ENCODE peak calls at places on chromosomes 12 and 14, in seven cellular contexts. N is SK-N-SH, H is GM12891, V is K562, S is H1, U is HepG2, G is GM12878. R is an unnamed sample.

GRCh38 chr12:120534703-120535655 is 823 bp downstream of the RNF10 start:
- DNase-seq in N (peak), H (no peak), V (peak), S (no peak), U (no peak), G (no peak), R (peak)

GRCh38 chr12:47822863-47823262 is 3.2 kb upstream of the HDAC7 start:
- DNase-seq in N (no peak), H (no peak), V (no peak), S (no peak), U (no peak), G (no peak), R (no peak)

GRCh38 chr12:32455607-32456063 is 56.3 kb downstream of the FGD4 start:
- DNase-seq in N (peak), H (no peak), V (peak), S (no peak), U (peak), G (no peak), R (no peak)

GRCh38 chr14:68476212-68476964 is 316.5 kb downstream of the ZFP36L1 start:
- DNase-seq in N (no peak), H (no peak), V (no peak), S (no peak), U (peak), G (peak), R (no peak)

GRCh38 chr14:96104469-96105057 is 65.4 kb downstream of the C14orf132 start:
- DNase-seq in N (no peak), H (no peak), V (no peak), S (no peak), U (peak), G (no peak), R (no peak)

GRCh38 chr14:90405755-90406154 is 8.9 kb downstream of the CALM1 start:
- DNase-seq in N (no peak), H (no peak), V (no peak), S (no peak), U (no peak), G (no peak), R (no peak)

GRCh38 chr12:47905313-47905730 is 528 bp upstream of the VDR start:
- DNase-seq in N (peak), H (no peak), V (peak), S (peak), U (no peak), G (no peak), R (no peak)

GRCh38 chr14:52522033-52522432 is 30.3 kb downstream of the TXNDC16 start:
- DNase-seq in N (no peak), H (no peak), V (no peak), S (no peak), U (no peak), G (no peak), R (no peak)

GRCh38 chr12:9784326-9784725 is 23.6 kb upstream of the CD69 start:
- DNase-seq in N (no peak), H (no peak), V (no peak), S (no peak), U (no peak), G (no peak), R (no peak)

GRCh38 chr14:36773558-36773957 is 111.9 kb downstream of the PAX9 start:
- DNase-seq in N (no peak), H (no peak), V (no peak), S (no peak), U (no peak), G (no peak), R (no peak)

GRCh38 chr14:71452535-71452934 is 479.7 kb upstream of the RGS6 start:
- DNase-seq in N (no peak), H (no peak), V (no peak), S (no peak), U (no peak), G (no peak), R (no peak)

GRCh38 chr12:1865284-1865866 is 45.0 kb downstream of the LRTM2 start:
- DNase-seq in N (no peak), H (no peak), V (no peak), S (no peak), U (no peak), G (no peak), R (no peak)

GRCh38 chr12:122687091-122687490 is 16.1 kb downstream of the HCAR2 start:
- DNase-seq in N (no peak), H (no peak), V (no peak), S (no peak), U (no peak), G (no peak), R (no peak)

GRCh38 chr12:69239922-69240624 is 704 bp downstream of the CPSF6 start:
- DNase-seq in N (peak), H (no peak), V (peak), S (no peak), U (no peak), G (no peak), R (no peak)

GRCh38 chr12:72872488-72872887 is 600.3 kb downstream of the TRHDE start:
- DNase-seq in N (no peak), H (no peak), V (no peak), S (no peak), U (no peak), G (no peak), R (no peak)

GRCh38 chr12:22683131-22683530 is 58.2 kb downstream of the ETNK1 start:
- DNase-seq in N (no peak), H (no peak), V (no peak), S (no peak), U (peak), G (no peak), R (no peak)

DNA sequence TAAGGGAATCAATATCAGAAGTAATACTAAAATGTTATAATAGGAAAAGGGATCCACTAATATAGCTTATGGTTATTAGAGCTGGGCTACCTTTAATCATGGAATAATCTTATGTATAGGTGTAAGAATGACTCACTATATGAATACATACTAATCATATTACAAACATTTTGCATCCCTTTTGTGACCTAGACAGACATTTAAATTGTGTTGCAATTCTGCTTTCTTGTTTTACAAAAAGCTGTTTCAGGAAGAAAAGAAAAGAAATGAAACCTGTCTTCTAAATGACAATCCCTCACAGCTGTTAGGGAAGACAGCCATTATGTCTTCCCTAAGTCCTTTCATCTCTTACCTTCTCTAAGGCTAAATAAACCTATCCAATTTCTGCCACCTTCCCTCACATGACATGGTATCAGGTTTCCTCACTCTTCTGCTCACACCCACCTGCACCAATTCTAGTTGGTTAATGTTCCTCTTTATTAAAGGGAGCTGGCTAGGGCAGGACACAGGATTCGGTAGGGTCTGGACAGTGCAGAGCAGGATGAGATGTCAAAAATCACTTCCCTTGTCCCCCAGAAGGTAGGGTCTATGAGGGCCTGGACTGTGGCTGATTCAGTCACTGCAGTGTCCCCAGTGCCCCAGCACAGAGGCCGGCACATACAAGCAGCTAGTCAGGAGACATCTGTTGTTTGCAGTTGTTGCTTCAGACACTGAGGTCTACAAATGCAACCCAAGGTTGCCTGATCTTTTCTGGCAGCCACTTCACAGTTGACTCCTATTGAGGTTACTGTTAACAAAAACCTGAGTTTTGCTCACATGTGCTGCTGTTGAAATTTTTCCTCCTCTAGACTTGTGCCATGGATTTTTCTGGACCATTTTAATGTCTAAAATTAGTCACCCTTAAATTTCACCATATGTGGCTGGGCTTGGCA is 3.8 kb downstream of the DHRS7 start:
- DNase-seq in N (no peak), H (no peak), V (no peak), S (no peak), U (peak), G (no peak), R (no peak)
- TF ChIP-seq TAF1 in N (no peak), H (no peak), V (no peak), S (no peak), U (no peak), G (no peak), R (no peak)

GRCh38 chr14:74142523-74142922 is 57.8 kb downstream of the LIN52 start:
- DNase-seq in N (no peak), H (no peak), V (no peak), S (no peak), U (no peak), G (no peak), R (no peak)

GRCh38 chr14:74141703-74142102 is 56.9 kb downstream of the LIN52 start:
- DNase-seq in N (no peak), H (no peak), V (no peak), S (no peak), U (peak), G (no peak), R (no peak)

GRCh38 chr14:74135386-74135785 is 50.6 kb downstream of the LIN52 start:
- DNase-seq in N (no peak), H (no peak), V (no peak), S (no peak), U (no peak), G (no peak), R (no peak)

GRCh38 chr14:74144789-74145188 is 60.0 kb downstream of the LIN52 start:
- DNase-seq in N (no peak), H (no peak), V (no peak), S (no peak), U (peak), G (no peak), R (no peak)

DNA sequence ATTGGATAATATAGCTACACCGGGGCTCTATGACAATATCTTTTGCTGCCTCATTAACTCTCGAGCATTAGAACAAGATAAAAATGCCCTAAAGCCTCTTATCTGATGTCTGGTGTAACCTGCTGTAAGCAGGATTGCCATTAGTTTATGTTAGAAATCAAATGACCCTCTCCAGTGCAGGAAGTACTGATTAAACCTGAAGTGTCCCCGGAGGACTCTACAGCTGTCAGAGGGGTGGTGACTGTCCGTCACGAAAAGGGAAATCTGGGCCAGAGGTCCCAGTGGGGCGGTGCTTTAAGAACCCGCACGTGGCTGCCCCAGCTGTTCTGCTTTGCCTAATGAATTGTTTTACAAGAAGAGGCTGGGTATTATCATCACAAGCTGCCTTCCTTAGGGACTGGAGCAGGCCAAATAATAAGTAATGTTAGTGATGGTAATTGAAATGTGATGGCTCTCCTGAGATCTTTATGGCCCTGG is 55.7 kb downstream of the LIN52 start:
- DNase-seq in N (peak), H (no peak), V (peak), S (no peak), U (no peak), G (no peak), R (no peak)
- TF ChIP-seq TAF1 in N (no peak), H (no peak), V (no peak), S (no peak), U (no peak), G (no peak), R (no peak)

DNA sequence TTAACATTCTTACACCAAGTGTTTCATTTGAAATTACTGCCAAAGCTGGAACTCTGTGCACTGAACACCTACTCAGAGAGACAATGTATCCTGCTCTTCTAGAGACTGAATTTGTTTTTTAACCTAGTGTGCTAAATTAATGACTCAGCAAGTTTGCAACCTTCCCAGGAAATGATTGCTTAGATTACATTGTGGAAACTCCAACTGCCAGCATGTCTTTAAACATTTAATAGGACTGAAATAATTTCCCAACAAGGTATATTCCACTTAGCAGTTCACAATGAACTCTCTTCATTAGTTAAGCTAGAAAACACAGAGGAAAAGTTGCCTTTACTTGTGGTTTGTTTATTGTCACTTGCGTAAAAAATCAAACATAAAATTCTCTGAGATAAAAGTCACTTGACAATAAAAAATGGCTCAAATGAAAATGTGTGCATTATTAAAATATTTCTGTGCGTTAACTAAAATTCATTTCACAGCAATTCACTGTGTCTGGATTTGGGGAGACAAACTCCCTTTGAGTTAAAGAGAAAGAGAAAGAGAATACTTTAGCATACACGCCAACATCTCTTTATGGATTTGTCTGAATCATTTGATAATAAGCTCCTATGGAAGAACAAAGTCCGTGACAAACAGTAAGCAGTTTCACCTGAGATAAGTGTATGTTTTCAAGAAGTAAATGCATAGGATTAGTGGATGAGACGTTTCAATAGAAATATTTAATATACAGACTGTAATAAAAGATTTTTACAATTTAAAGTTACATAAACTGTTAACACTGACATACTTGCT is 284.0 kb downstream of the PRKD1 start:
- DNase-seq in N (no peak), H (no peak), V (peak), S (no peak), U (no peak), G (no peak), R (no peak)
- TF ChIP-seq TAF1 in N (no peak), H (no peak), V (no peak), S (no peak), U (no peak), G (no peak), R (no peak)

GRCh38 chr14:80356413-80356812 is 145.1 kb upstream of the DIO2 start:
- DNase-seq in N (peak), H (no peak), V (no peak), S (no peak), U (peak), G (no peak), R (no peak)
- TF ChIP-seq TAF1 in N (no peak), H (no peak), V (no peak), S (no peak), U (no peak), G (no peak), R (no peak)

DNA sequence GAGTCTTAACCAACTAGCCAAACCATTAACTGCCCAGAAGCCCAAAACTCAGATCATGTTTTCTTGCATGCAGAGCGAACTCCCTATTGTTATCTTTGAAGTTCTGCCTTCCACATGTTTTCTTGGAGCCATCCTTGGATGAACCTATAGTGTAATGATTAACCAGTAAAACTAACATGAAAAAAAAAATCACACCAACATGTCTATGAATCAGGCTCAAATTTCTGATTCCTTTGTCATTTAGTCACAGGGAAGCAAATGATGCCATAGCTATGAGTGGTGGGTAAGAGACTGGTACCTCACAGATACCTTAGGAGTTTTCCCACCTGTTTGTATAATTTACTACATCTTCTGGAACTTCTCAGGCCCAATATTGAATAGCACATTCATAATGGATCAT is 70.7 kb downstream of the PTPRO start:
- DNase-seq in N (no peak), H (no peak), V (no peak), S (no peak), U (no peak), G (no peak), R (no peak)
- TF ChIP-seq TAF1 in N (no peak), H (no peak), V (no peak), S (no peak), U (no peak), G (no peak), R (no peak)

DNA sequence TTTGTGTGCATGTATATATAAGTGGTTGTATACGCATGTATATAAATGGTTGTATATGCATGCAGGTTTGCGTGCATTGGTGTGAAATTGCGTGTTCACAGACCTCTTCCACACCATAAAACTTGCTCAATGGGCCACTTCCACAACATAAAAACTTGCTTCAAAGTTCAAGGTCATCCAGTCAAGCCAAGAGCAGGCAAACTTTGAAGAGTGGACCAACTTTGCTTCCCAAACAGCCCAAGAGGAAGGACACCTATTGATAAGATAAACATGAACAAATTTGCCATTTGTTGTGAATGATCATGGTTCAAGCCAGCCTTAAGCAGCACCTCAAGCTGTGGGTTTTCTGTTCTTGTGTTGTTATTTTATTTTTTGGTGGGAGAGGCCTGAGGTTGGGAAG is 25.2 kb upstream of the PPP1CC start:
- DNase-seq in N (no peak), H (no peak), V (no peak), S (no peak), U (peak), G (no peak), R (no peak)
- TF ChIP-seq TAF1 in N (no peak), H (no peak), V (no peak), S (no peak), U (no peak), G (no peak), R (no peak)

GRCh38 chr14:64215274-64215673 is 78.9 kb downstream of the ESR2 start:
- DNase-seq in N (no peak), H (no peak), V (no peak), S (no peak), U (no peak), G (no peak), R (no peak)

GRCh38 chr14:64213079-64213478 is 81.1 kb downstream of the ESR2 start:
- DNase-seq in N (no peak), H (no peak), V (no peak), S (no peak), U (no peak), G (no peak), R (no peak)

GRCh38 chr14:64210211-64210610 is 84.0 kb downstream of the ESR2 start:
- DNase-seq in N (no peak), H (no peak), V (no peak), S (no peak), U (no peak), G (no peak), R (no peak)

GRCh38 chr14:64213853-64214570 is 80.2 kb downstream of the ESR2 start:
- DNase-seq in N (no peak), H (no peak), V (no peak), S (no peak), U (no peak), G (no peak), R (no peak)

GRCh38 chr14:64212666-64213065 is 81.5 kb downstream of the ESR2 start:
- DNase-seq in N (no peak), H (no peak), V (no peak), S (no peak), U (no peak), G (no peak), R (no peak)
- TF ChIP-seq TAF1 in N (no peak), H (no peak), V (no peak), S (no peak), U (no peak), G (no peak), R (no peak)

GRCh38 chr14:70073924-70074566 is 114.7 kb downstream of the SLC8A3 start:
- DNase-seq in N (peak), H (peak), V (peak), S (peak), U (peak), G (no peak), R (peak)
- TF ChIP-seq TAF1 in N (no peak), H (no peak), V (no peak), S (no peak), U (no peak), G (no peak), R (no peak)

GRCh38 chr14:75229576-75229922 is 49.1 kb upstream of the FOS start:
- DNase-seq in N (no peak), H (no peak), V (no peak), S (no peak), U (no peak), G (no peak), R (no peak)

GRCh38 chr14:75234173-75234855 is 44.3 kb upstream of the FOS start:
- DNase-seq in N (no peak), H (no peak), V (peak), S (no peak), U (peak), G (no peak), R (no peak)

GRCh38 chr14:75231320-75231719 is 47.3 kb upstream of the FOS start:
- DNase-seq in N (no peak), H (no peak), V (no peak), S (no peak), U (no peak), G (no peak), R (no peak)

GRCh38 chr14:75229923-75230792 is 48.5 kb upstream of the FOS start:
- DNase-seq in N (no peak), H (no peak), V (peak), S (no peak), U (no peak), G (peak), R (no peak)

DNA sequence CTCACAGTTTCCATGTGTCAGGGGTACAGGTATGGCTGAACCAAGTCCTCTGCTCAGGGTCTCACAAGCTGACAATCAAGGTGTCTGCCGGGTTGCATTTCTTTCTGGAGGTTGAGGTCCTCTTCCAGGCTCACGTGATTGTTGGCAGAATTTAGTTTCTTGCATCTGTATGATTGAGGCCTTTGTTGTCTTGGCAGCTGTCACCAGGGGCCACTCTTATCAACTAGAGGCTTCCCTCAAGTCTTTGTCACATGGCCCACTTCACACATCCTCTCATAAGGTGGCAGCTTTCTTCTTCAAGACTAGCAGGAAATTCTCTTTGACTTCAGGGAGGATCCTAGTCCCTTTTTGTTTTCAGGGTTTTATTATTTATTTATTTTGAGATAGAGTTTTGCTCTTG is 46.0 kb upstream of the FOS start:
- DNase-seq in N (no peak), H (no peak), V (no peak), S (no peak), U (no peak), G (no peak), R (no peak)
- TF ChIP-seq TAF1 in N (no peak), H (no peak), V (no peak), S (no peak), U (no peak), G (no peak), R (no peak)